ENCODE peak calls at places on chromosomes 12 and 14, in five cellular contexts. One of them, this sample, is unnamed.

GRCh38 chr12:26848156-26848825 is 15.3 kb upstream of the ITPR2 start:
- DNase-seq in IMR-90: peak; percentile 63
- DNase-seq in A549: no peak
- DNase-seq in HepG2: no peak
- DNase-seq in K562: no peak
- DNase-seq in this sample: no peak

GRCh38 chr14:38056270-38056669 is 151.4 kb upstream of the SSTR1 start:
- DNase-seq in IMR-90: no peak
- DNase-seq in A549: no peak
- DNase-seq in HepG2: no peak
- DNase-seq in K562: no peak
- DNase-seq in this sample: no peak

GRCh38 chr12:13044859-13045384 is 741 bp downstream of the FAM234B start:
- DNase-seq in IMR-90: no peak
- DNase-seq in A549: no peak
- DNase-seq in HepG2: no peak
- DNase-seq in K562: no peak
- DNase-seq in this sample: no peak

GRCh38 chr14:102937331-102938175 is 15.1 kb downstream of the AMN start:
- DNase-seq in IMR-90: no peak
- DNase-seq in A549: no peak
- DNase-seq in HepG2: no peak
- DNase-seq in K562: no peak
- DNase-seq in this sample: no peak

GRCh38 chr14:67512463-67513134 is 20.5 kb upstream of the PLEKHH1 start:
- DNase-seq in IMR-90: no peak
- DNase-seq in A549: no peak
- DNase-seq in HepG2: no peak
- DNase-seq in K562: no peak
- DNase-seq in this sample: no peak

GRCh38 chr14:73457050-73457934 is 1.1 kb downstream of the NUMB start:
- DNase-seq in IMR-90: peak; percentile 33
- DNase-seq in A549: no peak
- DNase-seq in HepG2: no peak
- DNase-seq in K562: no peak
- DNase-seq in this sample: no peak

GRCh38 chr12:57775563-57776246 is 3.3 kb downstream of the EEF1AKMT3 start:
- DNase-seq in IMR-90: no peak
- DNase-seq in A549: no peak
- DNase-seq in HepG2: no peak
- DNase-seq in K562: no peak
- DNase-seq in this sample: no peak

GRCh38 chr12:10205251-10205807 is 7.3 kb upstream of the GABARAPL1 start:
- DNase-seq in IMR-90: peak; percentile 53
- DNase-seq in A549: no peak
- DNase-seq in HepG2: no peak
- DNase-seq in K562: no peak
- DNase-seq in this sample: no peak

GRCh38 chr12:128009108-128009507 is 257.9 kb upstream of the TMEM132C start:
- DNase-seq in IMR-90: no peak
- DNase-seq in A549: no peak
- DNase-seq in HepG2: no peak
- DNase-seq in K562: no peak
- DNase-seq in this sample: peak; percentile 66

GRCh38 chr14:34081126-34081575 is 130.3 kb upstream of the EGLN3 start:
- DNase-seq in IMR-90: no peak
- DNase-seq in A549: no peak
- DNase-seq in HepG2: no peak
- DNase-seq in K562: no peak
- DNase-seq in this sample: no peak

GRCh38 chr14:35480119-35480769 is 53.7 kb upstream of the INSM2 start:
- DNase-seq in IMR-90: peak; percentile 3
- DNase-seq in A549: no peak
- DNase-seq in HepG2: no peak
- DNase-seq in K562: no peak
- DNase-seq in this sample: no peak

GRCh38 chr14:105060751-105061427 is 4.3 kb downstream of the GPR132 start:
- DNase-seq in IMR-90: no peak
- DNase-seq in A549: no peak
- DNase-seq in HepG2: no peak
- DNase-seq in K562: no peak
- DNase-seq in this sample: no peak

GRCh38 chr14:99603471-99603933 is 505 bp downstream of the CCDC85C start:
- DNase-seq in IMR-90: peak; percentile 49
- DNase-seq in A549: no peak
- DNase-seq in HepG2: no peak
- DNase-seq in K562: no peak
- DNase-seq in this sample: no peak

GRCh38 chr14:104601786-104602185 is 2.8 kb downstream of the TMEM179 start:
- DNase-seq in IMR-90: peak; percentile 2
- DNase-seq in A549: no peak
- DNase-seq in HepG2: no peak
- DNase-seq in K562: no peak
- DNase-seq in this sample: no peak

GRCh38 chr12:82203076-82203475 is 155.1 kb downstream of the CCDC59 start:
- DNase-seq in IMR-90: no peak
- DNase-seq in A549: no peak
- DNase-seq in HepG2: no peak
- DNase-seq in K562: no peak
- DNase-seq in this sample: no peak

GRCh38 chr12:128387811-128388422 is 120.9 kb downstream of the TMEM132C start:
- DNase-seq in IMR-90: no peak
- DNase-seq in A549: peak; percentile 30
- DNase-seq in HepG2: peak; percentile 27
- DNase-seq in K562: peak; percentile 58
- DNase-seq in this sample: peak; percentile 91

GRCh38 chr14:38704220-38704619 is 398.8 kb downstream of the SEC23A start:
- DNase-seq in IMR-90: no peak
- DNase-seq in A549: no peak
- DNase-seq in HepG2: no peak
- DNase-seq in K562: no peak
- DNase-seq in this sample: no peak

GRCh38 chr12:3951380-3952135 is 78.4 kb upstream of the PARP11 start:
- DNase-seq in IMR-90: no peak
- DNase-seq in A549: no peak
- DNase-seq in HepG2: no peak
- DNase-seq in K562: no peak
- DNase-seq in this sample: no peak

GRCh38 chr14:65846469-65846868 is 433.9 kb downstream of the FUT8 start:
- DNase-seq in IMR-90: no peak
- DNase-seq in A549: no peak
- DNase-seq in HepG2: no peak
- DNase-seq in K562: no peak
- DNase-seq in this sample: no peak

GRCh38 chr12:127296591-127296990 is 970.4 kb upstream of the TMEM132C start:
- DNase-seq in IMR-90: no peak
- DNase-seq in A549: no peak
- DNase-seq in HepG2: no peak
- DNase-seq in K562: no peak
- DNase-seq in this sample: no peak

GRCh38 chr14:59337151-59337611 is 128.0 kb downstream of the GPR135 start:
- DNase-seq in IMR-90: no peak
- DNase-seq in A549: no peak
- DNase-seq in HepG2: no peak
- DNase-seq in K562: no peak
- DNase-seq in this sample: no peak

GRCh38 chr12:91189526-91189925 is 6.9 kb upstream of the DCN start:
- DNase-seq in IMR-90: peak; percentile 65
- DNase-seq in A549: no peak
- DNase-seq in HepG2: no peak
- DNase-seq in K562: no peak
- DNase-seq in this sample: no peak

GRCh38 chr14:79899610-79900009 is 311.7 kb downstream of the DIO2 start:
- DNase-seq in IMR-90: no peak
- DNase-seq in A549: no peak
- DNase-seq in HepG2: no peak
- DNase-seq in K562: no peak
- DNase-seq in this sample: no peak

GRCh38 chr12:110310754-110311153 is 29.7 kb downstream of the ATP2A2 start:
- DNase-seq in IMR-90: no peak
- DNase-seq in A549: no peak
- DNase-seq in HepG2: no peak
- DNase-seq in K562: no peak
- DNase-seq in this sample: no peak
- TF ChIP-seq MAFK in IMR-90: no peak
- TF ChIP-seq MAFK in A549: no peak
- TF ChIP-seq MAFK in HepG2: no peak
- TF ChIP-seq MAFK in K562: no peak
- TF ChIP-seq MAFK in this sample: no peak

DNA sequence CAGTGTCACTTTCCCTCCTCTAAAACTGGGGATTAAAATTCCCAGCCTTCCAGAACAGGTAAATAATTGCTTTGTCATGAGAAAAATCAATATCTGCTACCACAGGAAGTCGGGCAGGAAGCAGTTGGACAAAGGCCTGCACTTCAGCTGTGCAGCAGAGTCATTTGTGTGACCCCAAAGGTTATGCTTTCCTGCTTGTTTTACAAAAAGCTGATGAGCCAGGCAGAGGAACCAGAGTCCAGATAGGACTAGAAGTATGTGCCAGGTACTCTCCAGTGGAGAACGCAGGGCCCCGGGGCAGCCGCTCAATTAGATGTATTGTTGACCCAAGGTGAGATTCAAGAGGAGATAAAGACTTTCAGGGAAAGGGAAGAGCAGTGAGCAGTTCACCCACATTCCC is 117.1 kb upstream of the FRMD6 start:
- DNase-seq in IMR-90: peak; percentile 67
- DNase-seq in A549: no peak
- DNase-seq in HepG2: peak; percentile 95
- DNase-seq in K562: no peak
- DNase-seq in this sample: no peak
- TF ChIP-seq MAFK in IMR-90: peak; percentile 23
- TF ChIP-seq MAFK in A549: peak; percentile 78
- TF ChIP-seq MAFK in HepG2: peak; percentile 95
- TF ChIP-seq MAFK in K562: no peak
- TF ChIP-seq MAFK in this sample: no peak

GRCh38 chr12:95966287-95966870 is 23.2 kb downstream of the AMDHD1 start:
- DNase-seq in IMR-90: no peak
- DNase-seq in A549: no peak
- DNase-seq in HepG2: peak; percentile 87
- DNase-seq in K562: no peak
- DNase-seq in this sample: no peak
- TF ChIP-seq MAFK in IMR-90: no peak
- TF ChIP-seq MAFK in A549: no peak
- TF ChIP-seq MAFK in HepG2: no peak
- TF ChIP-seq MAFK in K562: no peak
- TF ChIP-seq MAFK in this sample: no peak

DNA sequence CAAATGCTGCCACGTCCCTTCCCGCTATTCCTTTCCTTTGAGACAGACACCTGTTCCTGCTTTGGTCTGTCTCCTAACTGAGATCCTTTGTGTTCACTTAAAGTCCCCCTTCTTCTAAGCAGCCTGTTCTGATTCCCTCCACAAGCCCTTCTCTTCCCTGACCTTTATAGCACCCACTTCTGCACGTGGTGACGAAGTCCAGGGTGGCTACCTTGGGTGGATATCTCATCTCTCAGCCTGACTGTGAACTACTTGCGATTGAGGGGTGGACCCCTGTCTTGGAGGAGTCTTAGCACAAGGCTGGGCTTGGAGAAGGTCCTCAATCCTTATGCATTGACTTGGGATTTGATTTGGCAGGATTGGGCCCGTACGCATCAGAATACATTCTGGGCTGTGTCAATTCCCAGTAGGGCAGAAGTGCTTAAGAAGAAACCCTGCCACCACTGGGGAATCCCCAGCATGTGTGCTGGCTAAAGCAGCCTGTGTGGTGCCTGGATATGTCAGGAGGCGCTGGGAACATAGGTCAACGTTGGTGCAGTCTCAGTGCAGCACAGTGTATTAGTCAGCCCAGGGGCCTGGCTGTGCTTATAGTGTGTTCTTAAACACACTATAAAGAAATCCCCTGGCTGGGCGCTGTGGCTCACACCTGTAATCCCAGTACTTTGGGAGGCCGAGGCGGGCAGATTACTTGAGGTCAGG is 23.6 kb downstream of the KRT80 start:
- DNase-seq in IMR-90: peak; percentile 88
- DNase-seq in A549: peak; percentile 57
- DNase-seq in HepG2: peak; percentile 44
- DNase-seq in K562: no peak
- DNase-seq in this sample: no peak
- TF ChIP-seq MAFK in IMR-90: no peak
- TF ChIP-seq MAFK in A549: no peak
- TF ChIP-seq MAFK in HepG2: no peak
- TF ChIP-seq MAFK in K562: no peak
- TF ChIP-seq MAFK in this sample: no peak

DNA sequence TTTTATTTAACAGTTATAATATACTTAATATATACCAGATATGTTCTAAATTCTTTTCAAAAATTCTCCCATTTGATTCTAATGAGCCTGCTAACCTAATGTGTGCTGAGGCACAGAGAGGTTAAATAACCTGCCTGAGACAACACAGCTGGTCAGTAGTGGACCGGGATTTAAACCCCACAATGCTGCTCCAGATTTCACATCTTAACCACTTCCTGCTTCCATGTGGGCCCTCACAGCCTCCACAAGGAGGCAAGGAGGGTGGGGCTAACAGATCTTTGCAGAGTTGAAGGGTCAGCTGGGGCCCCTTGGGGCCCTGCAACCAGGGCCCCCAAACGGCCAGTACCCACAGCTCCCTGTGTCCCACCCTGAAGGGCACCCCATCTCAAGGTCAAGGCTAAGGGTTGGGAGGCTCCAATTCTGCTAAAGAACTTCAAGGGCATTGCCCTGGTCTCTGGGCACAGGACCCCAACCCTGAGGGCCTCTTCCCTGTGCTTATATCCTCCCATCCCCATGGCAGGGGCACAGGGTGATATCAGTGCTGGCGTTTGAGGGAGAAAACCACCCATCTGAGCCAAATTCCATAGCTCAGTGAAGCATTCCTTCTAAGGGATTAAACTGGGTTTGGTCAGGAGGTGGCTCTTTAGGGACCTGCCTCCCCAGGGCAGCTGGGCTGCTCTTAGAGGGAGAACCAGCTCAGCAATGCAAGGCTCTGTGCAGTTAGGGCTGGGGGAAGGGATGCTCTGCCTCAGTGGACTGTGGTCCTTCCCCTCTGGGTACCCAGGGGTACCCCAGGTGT is 2.2 kb downstream of the KRT80 start:
- DNase-seq in IMR-90: peak; percentile 38
- DNase-seq in A549: no peak
- DNase-seq in HepG2: no peak
- DNase-seq in K562: no peak
- DNase-seq in this sample: no peak
- TF ChIP-seq MAFK in IMR-90: no peak
- TF ChIP-seq MAFK in A549: no peak
- TF ChIP-seq MAFK in HepG2: no peak
- TF ChIP-seq MAFK in K562: no peak
- TF ChIP-seq MAFK in this sample: no peak

This sample was measured in H1.